ENCODE peak calls at places on chromosomes 7 and 10, in ten cellular contexts. B is endothelial cell; V is PC-3; T is A549; P is choroid plexus epithelial cell; O is CD8-positive, alpha-beta T cell; Q is sigmoid colon; M is fibroblast of mammary gland; I is H9; D is GM13977. Y is an unnamed sample.

GRCh38 chr10:35378547-35379210 is 42.4 kb downstream of the CCNY start:
- DNase-seq in P (peak), B (peak), Q (no peak), O (no peak), D (no peak), T (no peak), M (peak), I (no peak), V (peak), Y (no peak)

GRCh38 chr7:123070702-123071286 is 75.3 kb upstream of the TAS2R16 start:
- DNase-seq in V (peak), M (peak), I (no peak), T (peak), P (peak), O (no peak), B (no peak), D (peak), Q (no peak), Y (no peak)

GRCh38 chr7:28688651-28689050 is 269.5 kb downstream of the TRIL start:
- DNase-seq in O (no peak), V (peak), T (no peak), Q (no peak), B (no peak), D (no peak), I (no peak), P (peak), M (peak), Y (no peak)

GRCh38 chr7:132580717-132581285 is 4.5 kb upstream of the PLXNA4 start:
- DNase-seq in I (peak), O (peak), V (peak), D (peak), P (peak), M (peak), B (peak), T (peak), Q (peak), Y (peak)

GRCh38 chr7:42527004-42527403 is 290.0 kb upstream of the GLI3 start:
- DNase-seq in M (no peak), I (no peak), P (no peak), Q (no peak), V (no peak), T (no peak), O (no peak), B (no peak), D (no peak), Y (no peak)

GRCh38 chr10:88117869-88118632 is 254.6 kb downstream of the PTEN start:
- DNase-seq in O (no peak), V (no peak), B (no peak), T (peak), M (no peak), D (no peak), P (peak), I (peak), Q (no peak), Y (no peak)

GRCh38 chr7:140564643-140565042 is 76.0 kb downstream of the DENND2A start:
- DNase-seq in T (no peak), Q (no peak), O (no peak), B (no peak), D (no peak), I (no peak), P (no peak), V (peak), M (peak), Y (no peak)

GRCh38 chr7:139791316-139791715 is 13.5 kb upstream of the HIPK2 start:
- DNase-seq in D (no peak), B (no peak), T (no peak), V (no peak), Q (no peak), M (no peak), O (no peak), P (no peak), I (no peak), Y (no peak)

GRCh38 chr10:46096909-46097575 is 51.0 kb upstream of the MSMB start:
- DNase-seq in M (no peak), B (no peak), Q (no peak), T (no peak), D (no peak), P (no peak), O (no peak), V (no peak), I (no peak), Y (no peak)

GRCh38 chr7:155804897-155805825 is 7.1 kb downstream of the SHH start:
- DNase-seq in T (peak), I (peak), D (peak), O (peak), P (peak), V (peak), Q (no peak), B (peak), M (peak), Y (peak)

GRCh38 chr10:53606951-53607350 is 834.4 kb upstream of the MBL2 start:
- DNase-seq in I (no peak), V (peak), B (no peak), M (no peak), P (no peak), D (no peak), Q (no peak), O (no peak), T (no peak), Y (no peak)

GRCh38 chr10:98028168-98028770 is 2.2 kb downstream of the CRTAC1 start:
- DNase-seq in Q (no peak), B (peak), M (peak), O (peak), T (peak), P (peak), D (peak), V (peak), I (peak), Y (peak)

GRCh38 chr7:97639036-97639435 is 92.8 kb upstream of the TAC1 start:
- DNase-seq in B (no peak), P (no peak), I (peak), V (peak), D (no peak), T (no peak), M (no peak), Q (no peak), O (no peak), Y (no peak)

GRCh38 chr7:17206354-17206905 is 92.0 kb upstream of the AHR start:
- DNase-seq in O (no peak), D (no peak), T (peak), P (no peak), I (no peak), Q (no peak), M (no peak), B (no peak), V (peak), Y (no peak)

GRCh38 chr7:38819463-38819862 is 89.5 kb downstream of the VPS41 start:
- DNase-seq in D (no peak), Q (no peak), B (no peak), M (no peak), I (no peak), V (no peak), T (no peak), O (no peak), P (no peak), Y (no peak)

GRCh38 chr7:66837661-66838060 is 83.4 kb upstream of the TMEM248 start:
- DNase-seq in D (no peak), V (no peak), I (no peak), Q (peak), M (no peak), B (no peak), T (no peak), O (no peak), P (no peak), Y (no peak)

GRCh38 chr7:125871431-125871830 is 941.8 kb upstream of the POT1 start:
- DNase-seq in V (no peak), I (no peak), D (no peak), B (no peak), O (no peak), M (no peak), Q (no peak), P (no peak), T (no peak), Y (no peak)

GRCh38 chr10:77279207-77279606 is 358.4 kb downstream of the KCNMA1 start:
- DNase-seq in P (no peak), V (no peak), Q (no peak), M (peak), T (no peak), B (no peak), D (no peak), I (no peak), O (peak), Y (no peak)

DNA sequence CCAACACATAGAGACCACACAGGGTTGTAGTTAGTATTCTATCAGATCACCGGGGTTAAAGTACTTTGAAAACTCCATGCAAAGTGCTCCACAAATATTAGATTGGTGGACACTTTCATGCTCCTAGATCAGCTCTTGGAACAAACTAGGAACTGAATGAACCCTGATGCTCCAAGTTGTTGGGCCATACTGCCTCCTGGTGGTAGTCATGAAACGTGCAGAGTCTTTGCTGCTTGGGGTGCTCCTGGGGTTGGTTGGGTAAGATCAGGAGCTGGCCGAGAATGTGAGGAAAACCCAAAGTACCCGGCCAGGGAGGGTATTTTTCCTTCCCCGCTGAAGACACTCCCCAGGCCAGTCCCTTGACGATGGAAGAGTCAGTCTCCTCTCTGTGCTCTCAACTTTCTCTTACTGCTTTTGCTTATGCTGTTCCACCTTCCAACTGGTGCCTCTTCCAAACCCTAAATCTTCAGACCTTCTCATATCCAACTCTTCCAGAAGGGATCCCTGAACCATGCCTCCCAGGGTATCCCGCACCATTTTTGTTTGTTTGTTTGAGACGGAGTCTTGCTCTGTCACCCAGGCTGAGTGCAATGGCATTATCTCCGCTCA is 920 bp upstream of the RPEL1 start:
- DNase-seq in T (peak), M (peak), Q (peak), D (peak), V (peak), P (peak), I (peak), O (peak), B (peak), Y (peak)
- TF ChIP-seq CTCF in T (peak), M (peak), Q (peak), D (peak), V (peak), P (peak), I (peak), O (peak), B (peak), Y (peak)

GRCh38 chr10:132768346-132769248 is 17.4 kb downstream of the NKX6-2 start:
- DNase-seq in B (no peak), Q (no peak), M (no peak), D (no peak), P (no peak), T (no peak), I (no peak), V (no peak), O (no peak), Y (no peak)

GRCh38 chr10:132764108-132764507 is 21.8 kb downstream of the NKX6-2 start:
- DNase-seq in T (no peak), Q (no peak), I (no peak), D (no peak), V (peak), O (no peak), B (no peak), M (no peak), P (no peak), Y (no peak)

GRCh38 chr10:132766291-132766690 is 19.7 kb downstream of the NKX6-2 start:
- DNase-seq in I (no peak), O (no peak), V (no peak), Q (no peak), D (no peak), P (no peak), M (no peak), B (no peak), T (no peak), Y (no peak)

GRCh38 chr10:132763545-132763944 is 22.4 kb downstream of the NKX6-2 start:
- DNase-seq in V (no peak), M (no peak), D (no peak), T (no peak), Q (no peak), O (no peak), B (no peak), I (no peak), P (no peak), Y (no peak)

GRCh38 chr10:132765435-132765834 is 20.5 kb downstream of the NKX6-2 start:
- DNase-seq in O (no peak), T (no peak), P (no peak), V (no peak), B (no peak), M (no peak), I (no peak), Q (no peak), D (no peak), Y (no peak)
- TF ChIP-seq CTCF in O (no peak), T (no peak), P (no peak), V (no peak), B (no peak), M (no peak), I (no peak), Q (no peak), D (no peak), Y (no peak)

GRCh38 chr7:76048668-76048988 is 722 bp downstream of the MDH2 start:
- DNase-seq in I (peak), D (peak), M (no peak), P (no peak), V (peak), T (peak), O (no peak), B (peak), Q (no peak), Y (no peak)
- TF ChIP-seq CTCF in I (peak), D (no peak), M (no peak), P (peak), V (no peak), T (no peak), O (no peak), B (no peak), Q (peak), Y (peak)

DNA sequence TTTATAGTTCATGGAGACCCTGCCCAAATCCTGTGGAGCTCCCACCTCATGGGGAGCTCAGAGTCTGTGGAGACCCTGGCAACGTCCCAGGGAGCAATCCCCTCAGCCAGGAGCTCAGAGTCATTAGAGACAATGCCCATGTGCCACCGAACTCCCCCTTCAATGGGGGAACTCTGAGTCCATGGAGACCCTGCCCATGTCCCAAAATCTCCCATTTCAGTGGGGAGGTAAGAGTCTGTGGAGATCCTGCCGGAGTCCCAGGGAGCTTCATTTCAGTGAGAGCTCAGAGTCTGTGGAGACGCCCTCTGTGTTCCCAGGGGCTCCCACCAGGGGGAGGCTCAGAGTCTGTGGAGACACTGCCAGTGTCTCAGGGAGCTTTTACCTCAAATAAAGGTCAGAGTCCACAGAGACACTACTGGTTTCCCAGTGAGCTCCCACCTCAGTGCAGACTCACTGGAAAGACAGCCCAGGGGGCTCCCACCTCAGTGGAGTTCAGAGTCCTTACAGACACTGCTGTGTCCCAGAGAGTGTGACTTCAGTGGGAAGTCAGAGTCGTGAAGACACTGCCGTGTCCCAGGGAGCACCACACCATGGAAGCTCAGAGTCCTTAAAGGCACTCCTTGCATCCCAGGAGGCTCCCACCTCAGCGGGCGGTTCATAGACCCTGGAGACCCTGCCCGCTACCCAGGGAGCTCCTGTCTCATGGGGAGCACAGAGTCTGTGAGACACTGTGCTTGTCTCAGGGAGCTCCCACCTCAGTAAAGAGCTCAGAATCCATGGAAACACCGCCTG is 5.0 kb downstream of the MYO1G start:
- DNase-seq in T (peak), O (peak), I (peak), M (no peak), D (no peak), P (peak), V (no peak), B (peak), Q (no peak), Y (peak)
- TF ChIP-seq CTCF in T (peak), O (peak), I (peak), M (peak), D (peak), P (peak), V (peak), B (no peak), Q (peak), Y (peak)

DNA sequence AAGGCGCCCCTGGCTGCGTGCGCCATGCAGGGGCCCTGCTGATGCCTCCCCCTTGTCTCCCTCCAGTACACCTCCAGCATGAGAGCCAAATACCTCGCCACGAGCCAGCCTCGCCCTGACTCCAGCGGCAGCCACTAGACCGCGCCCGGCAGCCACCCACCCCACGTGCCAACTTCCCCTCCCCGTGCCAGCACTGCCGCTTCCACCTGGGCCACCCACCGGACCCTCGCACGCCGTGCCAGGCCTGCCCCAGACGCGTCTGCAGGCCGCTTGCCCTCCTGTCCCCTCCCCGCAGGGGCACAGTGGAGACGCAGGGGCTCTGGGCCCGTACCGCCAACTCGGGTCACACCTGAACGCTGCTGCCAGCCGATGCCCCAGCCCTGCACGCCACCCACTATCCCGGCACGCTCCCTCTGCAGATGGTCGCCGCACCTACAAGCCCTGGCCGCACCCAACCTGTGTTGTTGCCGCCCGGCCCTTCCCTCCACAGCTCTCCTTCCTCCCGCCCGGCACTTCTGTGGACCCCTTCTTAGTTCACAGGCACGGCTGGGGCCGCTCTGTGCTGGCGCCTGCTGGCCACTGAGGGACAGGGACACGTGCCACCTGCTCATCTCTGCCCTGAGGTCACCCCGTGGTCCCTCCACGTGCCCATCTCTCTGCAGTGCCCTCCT is 26.3 kb upstream of the AMZ1 start:
- DNase-seq in T (no peak), I (peak), P (no peak), D (no peak), B (no peak), V (no peak), M (no peak), Q (no peak), O (no peak), Y (no peak)
- TF ChIP-seq CTCF in T (no peak), I (peak), P (peak), D (no peak), B (no peak), V (no peak), M (peak), Q (no peak), O (no peak), Y (no peak)

GRCh38 chr7:27141591-27142561 is 1.6 kb downstream of the HOXA5 start:
- DNase-seq in D (no peak), V (no peak), Q (no peak), B (peak), I (peak), T (peak), M (peak), O (peak), P (no peak), Y (no peak)
- TF ChIP-seq CTCF in D (no peak), V (no peak), Q (no peak), B (no peak), I (peak), T (peak), M (peak), O (no peak), P (no peak), Y (peak)

DNA sequence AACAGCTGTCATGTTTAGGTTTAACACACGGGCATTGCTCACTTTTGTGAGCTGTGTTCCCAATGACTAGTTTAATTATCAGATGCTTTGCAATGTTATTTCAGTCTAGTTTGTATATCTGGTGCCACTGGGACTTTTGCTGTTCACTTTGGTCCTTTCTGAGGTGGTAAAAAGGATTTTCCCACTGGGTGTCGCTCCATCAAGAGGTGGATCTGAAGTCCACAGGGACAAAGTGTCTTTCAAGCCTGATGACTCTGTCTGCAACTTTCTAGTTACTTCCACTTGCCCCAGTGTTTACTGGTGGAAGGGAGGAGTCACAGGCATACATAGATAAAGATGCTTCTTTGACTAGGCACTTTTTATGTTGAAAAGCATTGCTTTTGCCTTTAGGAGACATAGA is 242.2 kb downstream of the HGF start:
- DNase-seq in M (no peak), O (no peak), I (no peak), P (peak), B (no peak), V (peak), Q (no peak), D (no peak), T (peak), Y (no peak)
- TF ChIP-seq CTCF in M (no peak), O (no peak), I (no peak), P (peak), B (no peak), V (peak), Q (no peak), D (no peak), T (no peak), Y (no peak)

Y was measured in progenitor cell of endocrine pancreas.